ENCODE peak calls at places on chromosomes 5 and 9, in four cellular contexts. One of them, this sample, is unnamed.

GRCh38 chr5:172837640-172838039 is 3.6 kb downstream of the ERGIC1 start:
- DNase-seq in cardiac muscle cell: no peak
- DNase-seq in CD8-positive, alpha-beta T cell: peak; percentile 64
- DNase-seq in AG10803: no peak
- DNase-seq in this sample: no peak

GRCh38 chr5:59785701-59786100 is 107.8 kb downstream of the PDE4D start:
- DNase-seq in cardiac muscle cell: no peak
- DNase-seq in CD8-positive, alpha-beta T cell: no peak
- DNase-seq in AG10803: peak; percentile 52
- DNase-seq in this sample: no peak

GRCh38 chr9:134562146-134562753 is 79.4 kb upstream of the COL5A1 start:
- DNase-seq in cardiac muscle cell: no peak
- DNase-seq in CD8-positive, alpha-beta T cell: no peak
- DNase-seq in AG10803: no peak
- DNase-seq in this sample: no peak

GRCh38 chr5:98905857-98906688 is 22.7 kb downstream of the CHD1 start:
- DNase-seq in cardiac muscle cell: peak; percentile 31
- DNase-seq in CD8-positive, alpha-beta T cell: no peak
- DNase-seq in AG10803: peak; percentile 51
- DNase-seq in this sample: no peak

GRCh38 chr5:10116594-10116993 is 133.1 kb downstream of the ATPSCKMT start:
- DNase-seq in cardiac muscle cell: no peak
- DNase-seq in CD8-positive, alpha-beta T cell: no peak
- DNase-seq in AG10803: no peak
- DNase-seq in this sample: no peak

GRCh38 chr9:106286249-106286648 is 576.7 kb upstream of the ZNF462 start:
- DNase-seq in cardiac muscle cell: peak; percentile 43
- DNase-seq in CD8-positive, alpha-beta T cell: no peak
- DNase-seq in AG10803: peak; percentile 25
- DNase-seq in this sample: no peak

GRCh38 chr9:68653141-68653595 is 51.9 kb upstream of the PIP5K1B start:
- DNase-seq in cardiac muscle cell: no peak
- DNase-seq in CD8-positive, alpha-beta T cell: no peak
- DNase-seq in AG10803: no peak
- DNase-seq in this sample: no peak

GRCh38 chr5:30736642-30737041 is 456.8 kb upstream of the CDH6 start:
- DNase-seq in cardiac muscle cell: no peak
- DNase-seq in CD8-positive, alpha-beta T cell: no peak
- DNase-seq in AG10803: no peak
- DNase-seq in this sample: no peak

GRCh38 chr9:120910643-120911042 is 16.0 kb downstream of the TRAF1 start:
- DNase-seq in cardiac muscle cell: no peak
- DNase-seq in CD8-positive, alpha-beta T cell: no peak
- DNase-seq in AG10803: no peak
- DNase-seq in this sample: no peak

GRCh38 chr5:80967500-80968181 is 7.5 kb downstream of the RASGRF2 start:
- DNase-seq in cardiac muscle cell: no peak
- DNase-seq in CD8-positive, alpha-beta T cell: no peak
- DNase-seq in AG10803: peak; percentile 58
- DNase-seq in this sample: no peak

GRCh38 chr5:40436535-40437237 is 243.0 kb upstream of the PTGER4 start:
- DNase-seq in cardiac muscle cell: no peak
- DNase-seq in CD8-positive, alpha-beta T cell: peak; percentile 49
- DNase-seq in AG10803: no peak
- DNase-seq in this sample: no peak

GRCh38 chr5:169634606-169635005 is 2.5 kb upstream of the DOCK2 start:
- DNase-seq in cardiac muscle cell: no peak
- DNase-seq in CD8-positive, alpha-beta T cell: no peak
- DNase-seq in AG10803: no peak
- DNase-seq in this sample: no peak

GRCh38 chr5:42944989-42945388 is 95.1 kb downstream of the ANXA2R start:
- DNase-seq in cardiac muscle cell: no peak
- DNase-seq in CD8-positive, alpha-beta T cell: no peak
- DNase-seq in AG10803: peak; percentile 92
- DNase-seq in this sample: no peak

GRCh38 chr9:119689879-119690278 is 320.6 kb upstream of the BRINP1 start:
- DNase-seq in cardiac muscle cell: peak; percentile 72
- DNase-seq in CD8-positive, alpha-beta T cell: no peak
- DNase-seq in AG10803: no peak
- DNase-seq in this sample: peak; percentile 23

GRCh38 chr9:121975801-121976277 is 117.3 kb downstream of the TTLL11 start:
- DNase-seq in cardiac muscle cell: no peak
- DNase-seq in CD8-positive, alpha-beta T cell: no peak
- DNase-seq in AG10803: peak; percentile 71
- DNase-seq in this sample: no peak

GRCh38 chr5:4661326-4661725 is 478.8 kb upstream of the ADAMTS16 start:
- DNase-seq in cardiac muscle cell: no peak
- DNase-seq in CD8-positive, alpha-beta T cell: no peak
- DNase-seq in AG10803: no peak
- DNase-seq in this sample: no peak

GRCh38 chr5:59843511-59844230 is 49.9 kb downstream of the PDE4D start:
- DNase-seq in cardiac muscle cell: no peak
- DNase-seq in CD8-positive, alpha-beta T cell: no peak
- DNase-seq in AG10803: no peak
- DNase-seq in this sample: no peak

GRCh38 chr5:155408465-155408864 is 394.9 kb downstream of the KIF4B start:
- DNase-seq in cardiac muscle cell: no peak
- DNase-seq in CD8-positive, alpha-beta T cell: no peak
- DNase-seq in AG10803: no peak
- DNase-seq in this sample: no peak

GRCh38 chr5:103745353-103746065 is 182.9 kb upstream of the NUDT12 start:
- DNase-seq in cardiac muscle cell: no peak
- DNase-seq in CD8-positive, alpha-beta T cell: no peak
- DNase-seq in AG10803: no peak
- DNase-seq in this sample: no peak

GRCh38 chr5:161372682-161373344 is 173.7 kb downstream of the GABRB2 start:
- DNase-seq in cardiac muscle cell: peak; percentile 48
- DNase-seq in CD8-positive, alpha-beta T cell: no peak
- DNase-seq in AG10803: no peak
- DNase-seq in this sample: no peak

GRCh38 chr5:82584631-82585030 is 306.5 kb upstream of the RPS23 start:
- DNase-seq in cardiac muscle cell: no peak
- DNase-seq in CD8-positive, alpha-beta T cell: no peak
- DNase-seq in AG10803: no peak
- DNase-seq in this sample: no peak

GRCh38 chr9:81789751-81790150 is 100.4 kb upstream of the TLE1 start:
- DNase-seq in cardiac muscle cell: no peak
- DNase-seq in CD8-positive, alpha-beta T cell: no peak
- DNase-seq in AG10803: peak; percentile 73
- DNase-seq in this sample: no peak

GRCh38 chr9:124778575-124779367 is 1.8 kb downstream of the OLFML2A start:
- DNase-seq in cardiac muscle cell: no peak
- DNase-seq in CD8-positive, alpha-beta T cell: no peak
- DNase-seq in AG10803: no peak
- DNase-seq in this sample: no peak

GRCh38 chr9:129493002-129493713 is 127.7 kb downstream of the C9orf50 start:
- DNase-seq in cardiac muscle cell: no peak
- DNase-seq in CD8-positive, alpha-beta T cell: no peak
- DNase-seq in AG10803: no peak
- DNase-seq in this sample: no peak

GRCh38 chr5:158406884-158407790 is 548.2 kb upstream of the CLINT1 start:
- DNase-seq in cardiac muscle cell: no peak
- DNase-seq in CD8-positive, alpha-beta T cell: no peak
- DNase-seq in AG10803: peak; percentile 81
- DNase-seq in this sample: no peak

GRCh38 chr5:103414598-103414997 is 148.0 kb downstream of the NUDT12 start:
- DNase-seq in cardiac muscle cell: no peak
- DNase-seq in CD8-positive, alpha-beta T cell: no peak
- DNase-seq in AG10803: no peak
- DNase-seq in this sample: no peak

GRCh38 chr9:98228392-98229089 is 26.9 kb downstream of the TBC1D2 start:
- DNase-seq in cardiac muscle cell: no peak
- DNase-seq in CD8-positive, alpha-beta T cell: no peak
- DNase-seq in AG10803: no peak
- DNase-seq in this sample: no peak

GRCh38 chr9:4011062-4011461 is 288.8 kb downstream of the GLIS3 start:
- DNase-seq in cardiac muscle cell: no peak
- DNase-seq in CD8-positive, alpha-beta T cell: no peak
- DNase-seq in AG10803: no peak
- DNase-seq in this sample: no peak

GRCh38 chr5:127042593-127042992 is 12.2 kb upstream of the MARCHF3 start:
- DNase-seq in cardiac muscle cell: no peak
- DNase-seq in CD8-positive, alpha-beta T cell: no peak
- DNase-seq in AG10803: peak; percentile 28
- DNase-seq in this sample: no peak

DNA sequence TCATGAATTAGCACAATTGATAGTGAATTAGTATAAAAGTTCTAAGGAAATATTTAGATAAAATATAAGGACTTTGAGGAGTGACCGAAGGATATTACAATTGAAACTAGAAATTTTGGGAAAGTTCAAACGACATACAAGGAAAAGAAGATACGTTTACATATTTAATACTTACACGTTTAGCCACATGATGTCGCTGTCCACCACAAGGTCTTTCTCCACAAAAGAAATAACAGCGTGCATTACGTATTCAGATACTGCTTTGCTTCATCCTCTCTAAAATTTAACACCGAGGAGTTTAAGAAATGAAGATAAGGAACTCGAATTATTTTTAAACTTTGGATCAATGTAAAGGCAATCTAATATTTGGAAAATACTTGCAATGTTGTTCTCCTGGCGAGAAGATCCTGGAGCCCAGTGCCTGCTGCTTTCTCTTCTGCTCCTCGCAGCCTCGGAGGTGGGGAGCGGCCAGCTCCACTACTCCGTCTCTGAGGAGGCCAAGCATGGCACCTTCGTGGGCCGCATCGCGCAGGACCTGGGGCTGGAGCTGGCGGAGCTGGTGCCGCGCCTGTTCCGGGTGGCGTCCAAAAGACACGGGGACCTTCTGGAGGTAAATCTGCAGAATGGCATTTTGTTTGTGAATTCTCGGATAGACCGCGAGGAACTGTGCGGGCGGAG is at the start of gene PCDHA3:
- DNase-seq in cardiac muscle cell: no peak
- DNase-seq in CD8-positive, alpha-beta T cell: no peak
- DNase-seq in AG10803: peak; percentile 31
- DNase-seq in this sample: no peak
- TF ChIP-seq CTCF in cardiac muscle cell: peak; percentile 18
- TF ChIP-seq CTCF in CD8-positive, alpha-beta T cell: no peak
- TF ChIP-seq CTCF in AG10803: peak; percentile 52
- TF ChIP-seq CTCF in this sample: no peak

GRCh38 chr9:131865446-131866195 is 125.7 kb upstream of the RAPGEF1 start:
- DNase-seq in cardiac muscle cell: no peak
- DNase-seq in CD8-positive, alpha-beta T cell: no peak
- DNase-seq in AG10803: no peak
- DNase-seq in this sample: no peak
- TF ChIP-seq CTCF in cardiac muscle cell: no peak
- TF ChIP-seq CTCF in CD8-positive, alpha-beta T cell: no peak
- TF ChIP-seq CTCF in AG10803: no peak
- TF ChIP-seq CTCF in this sample: no peak

GRCh38 chr5:180830253-180831138 is 27.9 kb upstream of the MGAT1 start:
- DNase-seq in cardiac muscle cell: no peak
- DNase-seq in CD8-positive, alpha-beta T cell: peak; percentile 78
- DNase-seq in AG10803: peak; percentile 49
- DNase-seq in this sample: no peak
- TF ChIP-seq CTCF in cardiac muscle cell: no peak
- TF ChIP-seq CTCF in CD8-positive, alpha-beta T cell: no peak
- TF ChIP-seq CTCF in AG10803: no peak
- TF ChIP-seq CTCF in this sample: no peak

DNA sequence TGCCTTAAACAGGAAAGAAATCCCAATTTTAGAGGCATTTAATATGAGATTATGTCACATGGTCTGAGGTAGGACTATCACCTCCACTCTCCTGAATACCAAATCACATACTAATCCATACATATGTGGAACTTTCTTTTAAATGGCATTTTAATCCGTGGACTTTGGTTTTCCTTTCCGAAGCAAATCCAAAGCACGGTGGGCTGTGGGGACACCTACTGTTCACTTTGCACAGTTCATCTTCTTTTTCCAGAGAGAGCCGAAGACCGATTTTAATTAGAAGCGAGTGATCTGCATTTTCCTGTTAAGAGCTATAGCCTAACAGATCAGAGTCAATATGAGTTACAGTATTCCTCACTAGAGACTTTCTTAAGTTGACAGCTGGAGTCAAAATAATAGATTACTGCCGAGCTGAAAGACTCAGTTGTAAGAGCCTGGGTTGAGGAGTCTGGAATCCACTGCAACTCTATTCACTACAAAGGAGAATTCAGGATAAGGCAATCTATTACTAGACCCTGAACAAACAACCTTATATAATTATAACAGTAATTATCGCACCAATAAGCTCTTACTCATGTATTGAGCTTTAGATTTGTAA is 144.8 kb downstream of the TRPM6 start:
- DNase-seq in cardiac muscle cell: peak; percentile 54
- DNase-seq in CD8-positive, alpha-beta T cell: no peak
- DNase-seq in AG10803: peak; percentile 24
- DNase-seq in this sample: no peak
- TF ChIP-seq CTCF in cardiac muscle cell: peak; percentile 79
- TF ChIP-seq CTCF in CD8-positive, alpha-beta T cell: peak; percentile 62
- TF ChIP-seq CTCF in AG10803: peak; percentile 84
- TF ChIP-seq CTCF in this sample: peak; percentile 77

GRCh38 chr5:177070536-177071191 is 16.1 kb upstream of the FGFR4 start:
- DNase-seq in cardiac muscle cell: no peak
- DNase-seq in CD8-positive, alpha-beta T cell: no peak
- DNase-seq in AG10803: no peak
- DNase-seq in this sample: no peak

GRCh38 chr5:177077335-177077734 is 9.4 kb upstream of the FGFR4 start:
- DNase-seq in cardiac muscle cell: no peak
- DNase-seq in CD8-positive, alpha-beta T cell: no peak
- DNase-seq in AG10803: no peak
- DNase-seq in this sample: no peak

GRCh38 chr5:177067491-177067890 is 19.2 kb upstream of the FGFR4 start:
- DNase-seq in cardiac muscle cell: no peak
- DNase-seq in CD8-positive, alpha-beta T cell: no peak
- DNase-seq in AG10803: no peak
- DNase-seq in this sample: no peak

GRCh38 chr5:177066227-177066626 is 20.5 kb upstream of the FGFR4 start:
- DNase-seq in cardiac muscle cell: no peak
- DNase-seq in CD8-positive, alpha-beta T cell: no peak
- DNase-seq in AG10803: no peak
- DNase-seq in this sample: no peak

DNA sequence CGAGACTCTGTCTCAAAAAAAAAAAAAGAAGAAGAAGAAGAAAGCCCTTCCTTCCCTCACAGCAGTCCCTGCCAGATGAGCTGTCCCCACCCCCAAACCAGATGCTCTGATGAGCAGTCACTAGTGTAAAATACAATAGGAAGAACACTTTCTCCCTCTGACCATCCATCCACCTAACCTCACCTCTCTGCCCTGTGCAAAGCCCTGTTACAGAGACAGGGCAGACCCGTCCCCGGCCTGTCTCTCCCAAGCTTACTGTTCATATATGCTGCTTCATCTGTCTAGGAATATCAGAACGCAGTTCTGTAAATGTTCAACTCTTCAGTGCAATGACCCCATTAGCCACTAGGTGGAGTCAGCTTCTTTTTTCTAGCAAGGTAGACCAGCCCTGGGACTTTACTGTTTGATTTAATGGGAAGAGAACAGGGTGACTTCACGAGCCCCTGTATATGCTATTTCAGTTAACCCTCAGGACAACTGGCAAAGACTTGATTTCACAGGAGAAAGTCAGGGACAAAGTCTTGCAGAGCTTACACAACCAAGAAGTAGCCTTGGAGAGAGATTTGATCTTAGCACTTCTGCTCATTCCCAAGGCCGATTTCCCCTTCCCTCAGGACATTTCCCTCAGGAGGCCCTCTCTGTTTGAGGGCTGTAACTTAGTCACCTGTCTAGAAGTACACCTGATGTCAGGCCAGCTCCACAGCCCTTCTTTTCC is 14.9 kb upstream of the FGFR4 start:
- DNase-seq in cardiac muscle cell: peak; percentile 85
- DNase-seq in CD8-positive, alpha-beta T cell: peak; percentile 73
- DNase-seq in AG10803: peak; percentile 81
- DNase-seq in this sample: peak; percentile 69
- TF ChIP-seq CTCF in cardiac muscle cell: peak; percentile 92
- TF ChIP-seq CTCF in CD8-positive, alpha-beta T cell: peak; percentile 89
- TF ChIP-seq CTCF in AG10803: peak; percentile 94
- TF ChIP-seq CTCF in this sample: peak; percentile 85

This sample was measured in progenitor cell of endocrine pancreas.